ENCODE peak calls at places on chromosomes 4 and X, in seven cellular contexts. Q, J, W, C, V, F and P are unnamed samples.

GRCh38 chr4:2927016-2927695 is 36.0 kb downstream of the NOP14 start:
- DNase-seq in V (peak; percentile 15), F (peak; percentile 30), C (no peak), J (peak; percentile 22), W (no peak), Q (no peak), P (no peak)

GRCh38 chrX:50799531-50799961 is 14.4 kb downstream of the SHROOM4 start:
- DNase-seq in C (peak; percentile 50), W (peak; percentile 56), J (no peak), F (no peak), V (no peak), Q (no peak), P (peak; percentile 14)

GRCh38 chr4:33061727-33062126 is 2341.6 kb downstream of the PCDH7 start:
- DNase-seq in C (no peak), V (no peak), W (no peak), F (no peak), J (no peak), Q (no peak), P (no peak)

GRCh38 chrX:65545456-65545855 is 10.9 kb upstream of the LAS1L start:
- DNase-seq in V (no peak), F (no peak), J (no peak), C (no peak), Q (no peak), W (no peak), P (no peak)

GRCh38 chrX:19127649-19128168 is 5.4 kb upstream of the ADGRG2 start:
- DNase-seq in J (no peak), F (no peak), C (no peak), Q (no peak), W (no peak), V (no peak), P (no peak)

GRCh38 chr4:4334798-4335520 is 44.9 kb downstream of the ZBTB49 start:
- DNase-seq in F (peak; percentile 82), V (peak; percentile 73), C (peak; percentile 67), J (no peak), Q (peak; percentile 79), W (peak; percentile 30), P (peak; percentile 35)

GRCh38 chr4:117987464-117987863 is 46.8 kb upstream of the NDST3 start:
- DNase-seq in V (no peak), Q (no peak), J (no peak), C (no peak), F (no peak), W (no peak), P (no peak)

GRCh38 chr4:104860227-104861123 is 286.2 kb upstream of the TET2 start:
- DNase-seq in Q (peak; percentile 70), V (peak; percentile 16), F (no peak), C (peak; percentile 47), J (no peak), W (peak; percentile 63), P (no peak)

GRCh38 chrX:133444952-133445831 is 29.9 kb upstream of the GPC4 start:
- DNase-seq in V (no peak), Q (no peak), J (no peak), F (no peak), W (no peak), C (no peak), P (no peak)

GRCh38 chr4:38677466-38677865 is 13.5 kb downstream of the KLF3 start:
- DNase-seq in V (no peak), Q (no peak), F (no peak), C (no peak), W (no peak), J (no peak), P (no peak)

GRCh38 chr4:22720091-22720490 is 27.4 kb downstream of the GBA3 start:
- DNase-seq in J (no peak), W (peak; percentile 31), C (no peak), F (no peak), Q (no peak), V (no peak), P (no peak)

GRCh38 chrX:119784747-119785446 is 6.5 kb downstream of the RPL39 start:
- DNase-seq in C (peak; percentile 34), W (peak; percentile 23), V (no peak), Q (peak; percentile 51), J (no peak), F (no peak), P (no peak)

GRCh38 chr4:152996101-152996500 is 60.0 kb downstream of the FHDC1 start:
- DNase-seq in Q (no peak), F (no peak), V (no peak), W (no peak), C (peak; percentile 63), J (peak; percentile 63), P (no peak)

GRCh38 chr4:129377131-129377845 is 281.3 kb downstream of the C4orf33 start:
- DNase-seq in V (no peak), W (no peak), C (no peak), J (no peak), Q (no peak), F (no peak), P (no peak)

GRCh38 chrX:130170752-130171445 is 863 bp upstream of the RAB33A start:
- DNase-seq in V (peak; percentile 34), W (no peak), C (peak; percentile 53), Q (peak; percentile 71), J (no peak), F (peak; percentile 55), P (peak; percentile 87)

GRCh38 chr4:143617994-143618679 is 82.3 kb downstream of the FREM3 start:
- DNase-seq in F (no peak), C (no peak), W (no peak), V (peak; percentile 12), Q (no peak), J (no peak), P (no peak)

GRCh38 chrX:8988456-8988855 is 45.5 kb downstream of the FAM9B start:
- DNase-seq in J (no peak), W (peak; percentile 57), Q (no peak), V (peak; percentile 28), F (peak; percentile 62), C (peak; percentile 39), P (peak; percentile 29)

DNA sequence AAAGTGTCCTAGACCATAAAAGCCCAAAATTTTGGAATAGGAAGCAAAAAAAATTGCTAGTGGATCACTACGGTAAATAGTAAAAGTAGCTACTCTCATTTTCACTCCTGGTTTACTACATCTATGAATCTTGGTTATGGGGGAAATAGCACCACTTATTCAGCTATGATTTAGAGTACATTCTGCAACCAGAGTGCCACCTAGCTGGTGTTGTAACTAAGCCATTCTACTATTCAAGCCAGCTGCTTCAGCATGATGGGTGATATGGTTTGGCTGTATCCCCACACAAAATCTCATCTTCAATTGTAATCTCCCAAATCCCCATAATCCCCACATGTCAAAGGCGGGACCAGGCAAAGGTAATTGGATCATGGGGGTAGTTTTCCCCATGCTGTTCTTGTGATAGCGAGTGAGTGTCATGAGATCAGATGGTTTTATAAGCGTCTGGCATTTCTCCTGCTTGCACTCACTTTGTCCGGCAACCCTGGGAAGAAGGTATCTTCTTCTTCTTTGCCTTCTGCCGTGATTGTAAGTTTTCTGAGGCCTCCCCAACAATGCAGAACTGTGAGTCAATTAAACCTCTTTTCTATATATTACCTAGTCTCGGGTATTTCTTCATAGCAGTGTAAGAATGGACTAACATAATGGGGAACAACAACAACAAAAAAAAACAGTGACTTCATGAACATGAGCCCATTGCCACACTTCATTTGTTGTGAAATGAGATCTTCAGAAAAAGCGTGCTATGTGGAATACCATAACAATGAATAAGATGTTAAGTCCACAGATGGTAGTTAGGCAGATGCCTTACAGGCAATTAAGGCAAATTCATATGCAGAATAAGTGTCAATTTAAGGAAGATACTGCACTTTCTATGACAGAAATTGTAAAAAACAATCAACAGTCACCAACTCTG is 280.1 kb downstream of the PABPC4L start:
- DNase-seq in Q (no peak), J (no peak), V (no peak), W (peak; percentile 34), C (no peak), F (no peak), P (no peak)
- TF ChIP-seq CTCF in Q (no peak), J (no peak), V (no peak), W (peak; percentile 46), C (no peak), F (no peak), P (no peak)

DNA sequence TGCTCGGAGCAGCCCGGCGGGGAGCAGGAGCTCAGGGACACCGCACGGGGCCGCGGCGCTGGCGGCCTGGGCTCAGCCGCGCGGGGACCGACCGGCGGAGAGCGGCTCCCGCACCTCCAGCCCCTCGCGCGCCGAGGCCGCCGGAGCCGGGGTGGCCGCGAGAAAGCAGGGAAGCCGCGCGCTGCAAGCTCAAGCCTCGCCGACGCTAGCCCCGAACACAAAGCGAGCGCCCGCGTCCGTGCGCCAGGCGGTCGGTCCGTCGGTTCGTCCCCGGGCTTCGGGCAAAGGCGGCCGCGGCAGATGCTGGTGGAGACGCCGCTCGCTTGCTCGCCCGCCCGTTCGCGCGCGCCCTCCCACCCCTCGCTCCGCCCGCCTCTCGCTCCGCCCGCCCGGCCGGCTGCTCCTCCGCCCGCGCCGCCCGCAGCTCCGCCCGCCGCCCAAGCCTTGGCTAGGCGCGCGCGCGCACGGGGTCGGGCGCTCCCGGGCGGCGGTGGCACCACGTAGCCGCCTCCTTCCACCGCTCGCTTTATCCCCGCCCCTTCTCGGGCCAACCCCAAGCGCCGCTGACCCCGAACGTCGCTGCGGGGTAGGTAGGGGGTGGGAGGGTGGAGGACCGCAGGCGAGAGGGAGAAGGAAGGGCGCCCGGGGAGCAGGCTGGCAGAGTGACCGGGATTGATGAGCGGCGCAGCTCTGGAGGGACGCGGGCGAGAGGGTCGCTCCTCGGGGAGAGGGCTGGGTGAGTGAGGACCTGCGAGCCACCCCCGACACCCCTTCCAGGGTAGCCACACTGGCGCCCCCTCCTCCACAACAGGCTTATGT is at the start of gene TSPAN5:
- DNase-seq in C (peak; percentile 88), J (peak; percentile 75), F (peak; percentile 84), Q (peak; percentile 82), W (peak; percentile 67), V (peak; percentile 84), P (peak; percentile 94)
- TF ChIP-seq POLR2A in C (no peak), J (no peak), F (no peak), Q (no peak), W (no peak), V (no peak), P (no peak)

DNA sequence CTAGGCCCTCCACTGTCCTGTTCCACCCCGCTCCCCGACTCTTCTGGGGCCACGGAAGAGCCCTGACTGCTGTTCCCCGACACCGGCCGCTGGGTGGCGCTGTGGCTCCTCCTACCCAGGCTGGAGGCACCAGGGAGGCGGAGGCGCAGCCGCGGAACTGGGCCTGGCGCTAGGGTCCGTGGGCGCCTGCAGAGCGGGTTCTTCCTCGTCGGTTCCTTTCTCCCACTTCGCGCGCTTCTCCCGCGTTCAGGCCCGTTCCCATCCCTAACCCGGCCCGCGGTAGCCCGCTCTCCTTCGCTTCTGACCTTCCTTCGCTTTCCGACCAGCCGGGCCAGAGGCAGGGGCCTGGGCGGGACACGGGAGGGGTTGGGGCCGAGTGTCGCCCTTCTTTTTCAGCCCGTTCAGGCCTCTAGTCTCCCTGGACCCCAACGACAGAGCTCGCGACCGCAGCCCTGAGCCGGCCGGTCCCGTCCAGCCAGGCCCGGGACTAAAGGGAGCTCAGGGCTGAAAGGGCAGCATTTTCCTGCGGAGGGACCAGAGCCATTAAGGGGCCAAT is 34.3 kb downstream of the NALF2 start:
- DNase-seq in J (peak; percentile 64), C (peak; percentile 61), W (peak; percentile 16), V (peak; percentile 80), Q (peak; percentile 85), F (peak; percentile 78), P (peak; percentile 91)
- H3K4me3 ChIP-seq in J (peak overlapping the region; percentile 38), C (peak overlapping the region; percentile 45), W (no peak overlapping the region), V (peak overlapping the region; percentile 34), Q (peak overlapping the region; percentile 40), F (peak overlapping the region; percentile 25), P (no peak overlapping the region)

DNA sequence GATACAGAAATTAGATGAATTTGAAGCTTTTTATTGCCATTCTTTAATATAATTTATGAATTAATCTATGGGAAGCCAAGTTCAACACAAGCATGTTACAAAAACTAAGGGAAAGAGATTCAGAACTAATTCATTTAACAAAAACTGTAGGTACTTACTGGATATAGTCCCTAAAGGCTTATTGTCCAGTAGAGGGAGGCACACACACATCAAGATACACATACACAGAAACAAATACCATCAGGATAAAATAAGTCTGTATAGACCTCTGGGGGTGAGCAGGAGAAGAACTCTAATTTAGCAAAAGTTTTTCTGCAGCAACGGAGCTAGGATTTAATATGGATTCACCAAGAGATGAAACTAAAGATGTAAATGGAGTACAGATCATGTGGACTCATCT is 83.0 kb upstream of the IL13RA1 start:
- DNase-seq in Q (no peak), C (no peak), J (no peak), V (no peak), F (no peak), W (peak; percentile 68), P (no peak)
- TF ChIP-seq CTCF in Q (no peak), C (peak; percentile 50), J (no peak), V (peak; percentile 26), F (peak; percentile 58), W (peak; percentile 63), P (no peak)